ENCODE peak calls at places on chromosomes 2 and 18, in ten cellular contexts. W is CD4-positive, alpha-beta memory T cell; T is hippocampal formation; F is IMR-90; X is ELR; Z is astrocyte of the cerebellum; D is hypothalamus; Y is T-helper 17 cell; L is CD8-positive, alpha-beta T cell; P is astrocyte of the hippocampus. C is an unnamed sample.

GRCh38 chr2:17800693-17801458 is 15.4 kb upstream of the MSGN1 start:
- DNase-seq in D (no peak), L (no peak), P (no peak), X (no peak), Z (no peak), W (no peak), Y (no peak), F (no peak), T (no peak), C (no peak)

GRCh38 chr2:43226955-43227829 is 786 bp upstream of the ZFP36L2 start:
- DNase-seq in F (peak; percentile 68), W (peak; percentile 66), T (peak; percentile 87), X (peak; percentile 85), Y (peak; percentile 38), Z (no peak), D (peak; percentile 89), L (peak; percentile 77), P (peak; percentile 89), C (peak; percentile 74)

GRCh38 chr2:2579814-2580213 is 248.7 kb upstream of the MYT1L start:
- DNase-seq in L (no peak), F (no peak), Z (no peak), T (no peak), W (no peak), X (no peak), Y (no peak), D (no peak), P (no peak), C (no peak)

GRCh38 chr2:195535911-195536522 is 121.0 kb upstream of the SLC39A10 start:
- DNase-seq in D (peak; percentile 19), Y (peak; percentile 30), X (no peak), Z (no peak), W (peak; percentile 77), P (no peak), T (no peak), F (no peak), L (peak; percentile 55), C (no peak)

GRCh38 chr2:15940661-15941482 is 522 bp downstream of the MYCN start:
- DNase-seq in D (peak; percentile 26), W (no peak), X (no peak), Z (no peak), F (no peak), T (peak; percentile 29), P (peak; percentile 39), Y (no peak), L (no peak), C (no peak)

GRCh38 chr2:183186296-183186695 is 62.1 kb downstream of the NUP35 start:
- DNase-seq in Y (no peak), X (no peak), Z (peak; percentile 8), W (no peak), T (no peak), D (no peak), P (no peak), L (no peak), F (peak; percentile 64), C (no peak)

GRCh38 chr2:217897091-217897715 is 105.6 kb downstream of the TNS1 start:
- DNase-seq in P (no peak), D (no peak), W (no peak), Y (no peak), X (no peak), F (no peak), T (no peak), L (no peak), Z (no peak), C (no peak)

GRCh38 chr2:65031341-65032015 is 24.7 kb upstream of the CEP68 start:
- DNase-seq in Y (no peak), D (no peak), L (no peak), W (no peak), P (no peak), T (peak; percentile 22), Z (no peak), X (no peak), F (no peak), C (no peak)

GRCh38 chr2:3692375-3692774 is 11.0 kb upstream of the DCDC2C start:
- DNase-seq in T (no peak), L (no peak), F (peak; percentile 31), P (peak; percentile 42), X (peak; percentile 21), D (no peak), Y (no peak), W (no peak), Z (no peak), C (no peak)

GRCh38 chr2:234911271-234911670 is 40.5 kb upstream of the SH3BP4 start:
- DNase-seq in T (no peak), Y (no peak), Z (peak; percentile 73), X (peak; percentile 83), W (no peak), L (no peak), D (no peak), P (peak; percentile 80), F (peak; percentile 83), C (peak; percentile 83)

GRCh38 chr2:46776687-46777327 is 138.8 kb downstream of the MCFD2 start:
- DNase-seq in D (peak; percentile 19), Z (peak; percentile 48), W (peak; percentile 25), X (peak; percentile 86), T (peak; percentile 40), F (peak; percentile 79), P (peak; percentile 74), Y (peak; percentile 11), L (peak; percentile 49), C (peak; percentile 56)

GRCh38 chr2:13260401-13260800 is 543.7 kb downstream of the TRIB2 start:
- DNase-seq in L (no peak), F (no peak), Z (no peak), P (peak; percentile 49), D (no peak), Y (no peak), T (no peak), W (no peak), X (peak; percentile 19), C (no peak)

GRCh38 chr18:75351409-75351808 is 76.1 kb downstream of the SMIM21 start:
- DNase-seq in T (no peak), X (no peak), Y (no peak), Z (no peak), F (no peak), P (no peak), D (no peak), L (no peak), W (no peak), C (no peak)

GRCh38 chr18:67639872-67640271 is 123.4 kb upstream of the DSEL start:
- DNase-seq in W (no peak), L (no peak), D (no peak), T (no peak), X (no peak), Z (no peak), P (no peak), Y (no peak), F (no peak), C (no peak)

GRCh38 chr2:131641414-131642206 is 113.9 kb downstream of the CCDC74A start:
- DNase-seq in P (no peak), Z (no peak), Y (no peak), F (peak; percentile 53), L (no peak), D (no peak), T (no peak), W (no peak), X (no peak), C (peak; percentile 50)

GRCh38 chr18:55235094-55235461 is 275.8 kb upstream of the CCDC68 start:
- DNase-seq in P (no peak), Z (no peak), W (no peak), X (no peak), Y (no peak), D (no peak), F (no peak), L (no peak), T (no peak), C (no peak)

GRCh38 chr2:190205643-190206042 is 114.0 kb downstream of the HIBCH start:
- DNase-seq in Z (no peak), F (peak; percentile 44), Y (no peak), L (no peak), D (no peak), T (no peak), P (no peak), X (no peak), W (no peak), C (no peak)